ENCODE peak calls at places on chromosomes 13 and 19, in six cellular contexts. One of them, this sample, is unnamed.

GRCh38 chr19:18274303-18274775 is at the start of gene IQCN:
- DNase-seq in stomach: peak; percentile 50
- DNase-seq in CD4-positive, alpha-beta memory T cell: peak; percentile 77
- DNase-seq in lung: no peak
- DNase-seq in H1: no peak
- DNase-seq in astrocyte: no peak
- DNase-seq in this sample: peak; percentile 41

GRCh38 chr19:38644719-38645118 is 2.7 kb upstream of the ACTN4 start:
- DNase-seq in stomach: no peak
- DNase-seq in CD4-positive, alpha-beta memory T cell: no peak
- DNase-seq in lung: no peak
- DNase-seq in H1: no peak
- DNase-seq in astrocyte: no peak
- DNase-seq in this sample: no peak

GRCh38 chr13:20191311-20191901 is 1.3 kb downstream of the GJB2 start:
- DNase-seq in stomach: no peak
- DNase-seq in CD4-positive, alpha-beta memory T cell: no peak
- DNase-seq in lung: no peak
- DNase-seq in H1: peak; percentile 55
- DNase-seq in astrocyte: no peak
- DNase-seq in this sample: no peak

GRCh38 chr13:97219226-97219625 is 2.9 kb upstream of the MBNL2 start:
- DNase-seq in stomach: no peak
- DNase-seq in CD4-positive, alpha-beta memory T cell: no peak
- DNase-seq in lung: no peak
- DNase-seq in H1: no peak
- DNase-seq in astrocyte: no peak
- DNase-seq in this sample: no peak

GRCh38 chr13:43872181-43872580 is 7.4 kb downstream of the CCDC122 start:
- DNase-seq in stomach: no peak
- DNase-seq in CD4-positive, alpha-beta memory T cell: no peak
- DNase-seq in lung: no peak
- DNase-seq in H1: no peak
- DNase-seq in astrocyte: peak; percentile 43
- DNase-seq in this sample: no peak

GRCh38 chr19:16085115-16085514 is 8.8 kb downstream of the TPM4 start:
- DNase-seq in stomach: no peak
- DNase-seq in CD4-positive, alpha-beta memory T cell: peak; percentile 42
- DNase-seq in lung: no peak
- DNase-seq in H1: no peak
- DNase-seq in astrocyte: no peak
- DNase-seq in this sample: no peak

GRCh38 chr19:2952953-2953481 is 8.2 kb upstream of the ZNF77 start:
- DNase-seq in stomach: peak; percentile 85
- DNase-seq in CD4-positive, alpha-beta memory T cell: no peak
- DNase-seq in lung: peak; percentile 72
- DNase-seq in H1: no peak
- DNase-seq in astrocyte: no peak
- DNase-seq in this sample: no peak

GRCh38 chr13:31631071-31631470 is 108.3 kb upstream of the RXFP2 start:
- DNase-seq in stomach: no peak
- DNase-seq in CD4-positive, alpha-beta memory T cell: no peak
- DNase-seq in lung: no peak
- DNase-seq in H1: no peak
- DNase-seq in astrocyte: no peak
- DNase-seq in this sample: no peak

GRCh38 chr19:55301459-55302331 is 17.9 kb downstream of the BRSK1 start:
- DNase-seq in stomach: peak; percentile 91
- DNase-seq in CD4-positive, alpha-beta memory T cell: peak; percentile 87
- DNase-seq in lung: peak; percentile 86
- DNase-seq in H1: peak; percentile 100
- DNase-seq in astrocyte: peak; percentile 30
- DNase-seq in this sample: peak; percentile 85

GRCh38 chr19:6475321-6476108 is 6.1 kb downstream of the DENND1C start:
- DNase-seq in stomach: no peak
- DNase-seq in CD4-positive, alpha-beta memory T cell: no peak
- DNase-seq in lung: no peak
- DNase-seq in H1: peak; percentile 82
- DNase-seq in astrocyte: no peak
- DNase-seq in this sample: no peak

GRCh38 chr19:30712428-30713151 is 340.4 kb downstream of the ZNF536 start:
- DNase-seq in stomach: no peak
- DNase-seq in CD4-positive, alpha-beta memory T cell: no peak
- DNase-seq in lung: no peak
- DNase-seq in H1: no peak
- DNase-seq in astrocyte: no peak
- DNase-seq in this sample: no peak

GRCh38 chr19:58307736-58308135 is 2.6 kb downstream of the ERVK3-1 start:
- DNase-seq in stomach: no peak
- DNase-seq in CD4-positive, alpha-beta memory T cell: no peak
- DNase-seq in lung: no peak
- DNase-seq in H1: no peak
- DNase-seq in astrocyte: no peak
- DNase-seq in this sample: no peak
- H3K36me3 ChIP-seq in stomach: peaks cover 57% of the 10 kb centered on the region
- H3K36me3 ChIP-seq in CD4-positive, alpha-beta memory T cell: peaks cover 28% of the 10 kb centered on the region
- H3K36me3 ChIP-seq in lung: peaks cover 23% of the 10 kb centered on the region
- H3K36me3 ChIP-seq in H1: peaks cover 9% of the 10 kb centered on the region
- H3K36me3 ChIP-seq in astrocyte: peaks cover 35% of the 10 kb centered on the region
- H3K36me3 ChIP-seq in this sample: peaks cover 33% of the 10 kb centered on the region

GRCh38 chr13:47008318-47008717 is 111.5 kb upstream of the HTR2A start:
- DNase-seq in stomach: no peak
- DNase-seq in CD4-positive, alpha-beta memory T cell: no peak
- DNase-seq in lung: no peak
- DNase-seq in H1: no peak
- DNase-seq in astrocyte: no peak
- DNase-seq in this sample: no peak

GRCh38 chr13:47004552-47004951 is 107.7 kb upstream of the HTR2A start:
- DNase-seq in stomach: no peak
- DNase-seq in CD4-positive, alpha-beta memory T cell: no peak
- DNase-seq in lung: no peak
- DNase-seq in H1: no peak
- DNase-seq in astrocyte: no peak
- DNase-seq in this sample: no peak

GRCh38 chr13:47000166-47000565 is 103.3 kb upstream of the HTR2A start:
- DNase-seq in stomach: no peak
- DNase-seq in CD4-positive, alpha-beta memory T cell: no peak
- DNase-seq in lung: no peak
- DNase-seq in H1: no peak
- DNase-seq in astrocyte: peak; percentile 42
- DNase-seq in this sample: no peak

GRCh38 chr13:47005761-47006414 is 109.0 kb upstream of the HTR2A start:
- DNase-seq in stomach: no peak
- DNase-seq in CD4-positive, alpha-beta memory T cell: no peak
- DNase-seq in lung: no peak
- DNase-seq in H1: no peak
- DNase-seq in astrocyte: no peak
- DNase-seq in this sample: no peak

DNA sequence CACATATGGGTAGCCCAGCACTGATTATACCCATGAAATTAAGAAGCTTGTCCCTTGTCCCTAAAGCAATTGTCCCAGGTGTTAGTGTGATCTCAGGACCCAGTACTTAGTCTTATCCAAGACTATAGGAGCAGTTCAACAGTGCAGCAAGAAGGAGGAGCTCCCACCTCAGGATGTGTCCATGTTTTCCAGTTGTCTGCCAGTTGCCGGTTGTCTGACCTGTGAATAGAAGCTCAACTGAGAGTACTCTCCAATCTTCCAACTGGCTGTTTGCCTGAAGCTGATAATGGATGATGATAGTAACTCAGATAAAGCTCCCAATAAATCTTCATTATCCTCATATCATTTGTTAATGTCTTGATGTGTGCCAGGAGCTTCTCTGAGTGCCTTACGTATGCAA is 107.2 kb upstream of the HTR2A start:
- DNase-seq in stomach: no peak
- DNase-seq in CD4-positive, alpha-beta memory T cell: no peak
- DNase-seq in lung: no peak
- DNase-seq in H1: no peak
- DNase-seq in astrocyte: peak; percentile 54
- DNase-seq in this sample: no peak
- H3K4me1 ChIP-seq in stomach: no peaks in the 10 kb centered on the region
- H3K4me1 ChIP-seq in CD4-positive, alpha-beta memory T cell: no peaks in the 10 kb centered on the region
- H3K4me1 ChIP-seq in lung: no peaks in the 10 kb centered on the region
- H3K4me1 ChIP-seq in H1: no peaks in the 10 kb centered on the region
- H3K4me1 ChIP-seq in astrocyte: no peaks in the 10 kb centered on the region
- H3K4me1 ChIP-seq in this sample: no peaks in the 10 kb centered on the region

GRCh38 chr19:28465317-28466086 is 747.4 kb downstream of the UQCRFS1 start:
- DNase-seq in stomach: no peak
- DNase-seq in CD4-positive, alpha-beta memory T cell: no peak
- DNase-seq in lung: no peak
- DNase-seq in H1: no peak
- DNase-seq in astrocyte: peak; percentile 35
- DNase-seq in this sample: no peak
- H3K36me3 ChIP-seq in stomach: no peaks in the 10 kb centered on the region
- H3K36me3 ChIP-seq in CD4-positive, alpha-beta memory T cell: no peaks in the 10 kb centered on the region
- H3K36me3 ChIP-seq in lung: no peaks in the 10 kb centered on the region
- H3K36me3 ChIP-seq in H1: no peaks in the 10 kb centered on the region
- H3K36me3 ChIP-seq in astrocyte: no peaks in the 10 kb centered on the region
- H3K36me3 ChIP-seq in this sample: no peaks in the 10 kb centered on the region

GRCh38 chr13:45337803-45338202 is 3.2 kb downstream of the TPT1 start:
- DNase-seq in stomach: no peak
- DNase-seq in CD4-positive, alpha-beta memory T cell: no peak
- DNase-seq in lung: no peak
- DNase-seq in H1: no peak
- DNase-seq in astrocyte: no peak
- DNase-seq in this sample: no peak

GRCh38 chr13:45335397-45336024 is 5.5 kb downstream of the TPT1 start:
- DNase-seq in stomach: no peak
- DNase-seq in CD4-positive, alpha-beta memory T cell: no peak
- DNase-seq in lung: no peak
- DNase-seq in H1: no peak
- DNase-seq in astrocyte: no peak
- DNase-seq in this sample: no peak

GRCh38 chr13:45336025-45336800 is 4.8 kb downstream of the TPT1 start:
- DNase-seq in stomach: no peak
- DNase-seq in CD4-positive, alpha-beta memory T cell: no peak
- DNase-seq in lung: no peak
- DNase-seq in H1: no peak
- DNase-seq in astrocyte: no peak
- DNase-seq in this sample: no peak

GRCh38 chr13:45339399-45339798 is 1.6 kb downstream of the TPT1 start:
- DNase-seq in stomach: no peak
- DNase-seq in CD4-positive, alpha-beta memory T cell: no peak
- DNase-seq in lung: no peak
- DNase-seq in H1: no peak
- DNase-seq in astrocyte: no peak
- DNase-seq in this sample: no peak

DNA sequence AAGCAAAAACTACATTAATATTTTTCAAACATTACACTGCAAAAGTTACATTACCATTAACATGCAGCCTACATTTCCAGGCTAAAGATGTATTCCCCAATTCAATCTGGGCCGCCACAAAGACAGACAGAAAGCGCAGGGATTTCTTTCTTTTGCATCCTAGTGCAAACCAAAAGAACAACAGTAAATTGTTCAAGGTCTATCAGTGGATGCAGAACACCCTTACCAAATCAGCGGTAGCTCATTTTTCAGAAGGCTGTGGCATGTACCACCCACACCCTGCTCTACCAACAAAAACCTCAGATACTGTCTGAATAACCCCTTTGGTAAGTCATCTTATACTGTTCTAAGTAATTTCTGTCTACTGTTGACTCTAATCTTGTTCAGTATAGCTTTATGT is 3.6 kb downstream of the TPT1 start:
- DNase-seq in stomach: no peak
- DNase-seq in CD4-positive, alpha-beta memory T cell: no peak
- DNase-seq in lung: no peak
- DNase-seq in H1: no peak
- DNase-seq in astrocyte: no peak
- DNase-seq in this sample: no peak
- H3K4me1 ChIP-seq in stomach: peaks cover 53% of the 10 kb centered on the region
- H3K4me1 ChIP-seq in CD4-positive, alpha-beta memory T cell: peaks cover 85% of the 10 kb centered on the region
- H3K4me1 ChIP-seq in lung: peaks cover 59% of the 10 kb centered on the region
- H3K4me1 ChIP-seq in H1: peaks cover 6% of the 10 kb centered on the region
- H3K4me1 ChIP-seq in astrocyte: peaks cover 60% of the 10 kb centered on the region
- H3K4me1 ChIP-seq in this sample: peaks cover 61% of the 10 kb centered on the region

DNA sequence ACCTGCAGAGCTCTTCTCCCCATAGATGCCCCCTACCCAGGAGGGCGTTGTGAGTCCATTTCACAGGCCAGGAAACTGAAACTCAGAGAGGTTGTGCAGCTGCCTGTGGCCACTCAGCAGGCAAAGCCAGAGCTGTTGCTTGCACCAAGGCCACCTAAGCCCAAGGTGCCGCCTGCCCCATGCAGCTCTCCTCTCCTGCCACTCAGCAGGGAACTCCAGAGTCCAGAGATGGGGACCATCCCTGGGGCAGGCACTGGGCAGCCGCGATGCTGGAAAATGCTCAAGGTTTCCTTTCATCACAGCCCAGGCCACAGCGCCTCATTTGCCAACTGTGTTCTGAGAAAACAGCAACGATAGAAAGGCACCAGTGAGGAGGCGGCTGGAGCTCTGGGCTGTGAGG is 41.0 kb upstream of the PEPD start:
- DNase-seq in stomach: no peak
- DNase-seq in CD4-positive, alpha-beta memory T cell: no peak
- DNase-seq in lung: no peak
- DNase-seq in H1: no peak
- DNase-seq in astrocyte: no peak
- DNase-seq in this sample: no peak
- H3K36me3 ChIP-seq in stomach: no peaks in the 10 kb centered on the region
- H3K36me3 ChIP-seq in CD4-positive, alpha-beta memory T cell: no peaks in the 10 kb centered on the region
- H3K36me3 ChIP-seq in lung: no peaks in the 10 kb centered on the region
- H3K36me3 ChIP-seq in H1: no peaks in the 10 kb centered on the region
- H3K36me3 ChIP-seq in astrocyte: no peaks in the 10 kb centered on the region
- H3K36me3 ChIP-seq in this sample: no peaks in the 10 kb centered on the region

GRCh38 chr19:35710784-35711723 is 6.7 kb downstream of the ZBTB32 start:
- DNase-seq in stomach: no peak
- DNase-seq in CD4-positive, alpha-beta memory T cell: peak; percentile 58
- DNase-seq in lung: no peak
- DNase-seq in H1: no peak
- DNase-seq in astrocyte: no peak
- DNase-seq in this sample: no peak

GRCh38 chr19:35714601-35715354 is 3.0 kb upstream of the KMT2B start:
- DNase-seq in stomach: no peak
- DNase-seq in CD4-positive, alpha-beta memory T cell: no peak
- DNase-seq in lung: no peak
- DNase-seq in H1: no peak
- DNase-seq in astrocyte: no peak
- DNase-seq in this sample: no peak

GRCh38 chr19:35713904-35714440 is 3.8 kb upstream of the KMT2B start:
- DNase-seq in stomach: no peak
- DNase-seq in CD4-positive, alpha-beta memory T cell: no peak
- DNase-seq in lung: no peak
- DNase-seq in H1: no peak
- DNase-seq in astrocyte: no peak
- DNase-seq in this sample: no peak

GRCh38 chr19:35712910-35713845 is 4.6 kb upstream of the KMT2B start:
- DNase-seq in stomach: no peak
- DNase-seq in CD4-positive, alpha-beta memory T cell: peak; percentile 75
- DNase-seq in lung: no peak
- DNase-seq in H1: peak; percentile 62
- DNase-seq in astrocyte: no peak
- DNase-seq in this sample: no peak

DNA sequence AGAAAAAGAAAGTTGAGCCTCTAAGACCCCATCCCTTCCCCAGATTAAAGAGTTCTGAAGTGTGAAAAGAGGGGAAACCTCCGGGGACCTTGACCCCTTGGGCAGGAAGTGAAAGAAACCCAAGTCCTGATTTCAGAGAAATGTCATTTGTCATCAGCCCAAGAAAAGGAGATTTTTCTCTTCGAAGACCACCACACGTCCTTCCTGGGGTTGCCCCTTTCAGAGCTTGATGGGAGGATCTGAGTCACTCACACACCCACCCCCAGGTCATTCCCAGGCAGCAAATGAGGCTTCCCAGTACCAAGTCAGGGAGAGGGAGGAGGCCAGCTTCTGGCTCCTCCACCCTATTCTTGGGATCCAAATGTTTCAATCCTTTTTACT is 5.3 kb upstream of the KMT2B start:
- DNase-seq in stomach: no peak
- DNase-seq in CD4-positive, alpha-beta memory T cell: no peak
- DNase-seq in lung: no peak
- DNase-seq in H1: no peak
- DNase-seq in astrocyte: no peak
- DNase-seq in this sample: no peak
- H3K4me1 ChIP-seq in stomach: peaks cover 13% of the 10 kb centered on the region
- H3K4me1 ChIP-seq in CD4-positive, alpha-beta memory T cell: peaks cover 66% of the 10 kb centered on the region
- H3K4me1 ChIP-seq in lung: no peaks in the 10 kb centered on the region
- H3K4me1 ChIP-seq in H1: peaks cover 28% of the 10 kb centered on the region
- H3K4me1 ChIP-seq in astrocyte: peaks cover 10% of the 10 kb centered on the region
- H3K4me1 ChIP-seq in this sample: peaks cover 40% of the 10 kb centered on the region

This sample was measured in effector memory CD4-positive, alpha-beta T cell.